ENCODE peak calls at places on chromosomes 6 and 20, in ten cellular contexts. I, D, R, S, P, Q, H, B, J and M are unnamed samples.

GRCh38 chr20:15523431-15523830 is 1049.8 kb downstream of the KIF16B start:
- DNase-seq in Q (no peak), B (no peak), J (no peak), P (no peak), R (no peak), I (no peak), S (no peak), D (no peak), H (no peak), M (no peak)

GRCh38 chr6:41040101-41040910 is 1.3 kb upstream of the UNC5CL start:
- DNase-seq in P (no peak), Q (no peak), I (no peak), R (peak), J (no peak), H (peak), B (no peak), S (no peak), D (peak), M (no peak)

GRCh38 chr20:35311409-35311808 is 19.2 kb upstream of the FAM83C start:
- DNase-seq in B (no peak), R (peak), D (no peak), H (no peak), Q (no peak), S (no peak), J (peak), I (no peak), P (no peak), M (no peak)

GRCh38 chr20:63268256-63268655 is 4.4 kb upstream of the ARFGAP1 start:
- DNase-seq in R (no peak), P (no peak), S (no peak), H (no peak), D (no peak), J (no peak), B (no peak), I (no peak), Q (no peak), M (no peak)

GRCh38 chr20:39271205-39271604 is 309.1 kb downstream of the DHX35 start:
- DNase-seq in I (no peak), B (no peak), P (no peak), H (no peak), Q (no peak), J (no peak), S (no peak), D (no peak), R (no peak), M (no peak)

GRCh38 chr6:130971504-130971903 is 91.5 kb downstream of the EPB41L2 start:
- DNase-seq in R (no peak), Q (no peak), I (no peak), P (no peak), D (no peak), B (no peak), S (no peak), J (no peak), H (no peak), M (no peak)

GRCh38 chr6:126302191-126302590 is 37.7 kb upstream of the CENPW start:
- DNase-seq in P (no peak), S (no peak), I (no peak), Q (no peak), H (no peak), D (no peak), B (no peak), J (no peak), R (peak), M (no peak)

GRCh38 chr6:89999995-90000825 is 105.9 kb downstream of the GJA10 start:
- DNase-seq in Q (no peak), I (no peak), J (no peak), D (no peak), R (no peak), B (no peak), S (no peak), H (no peak), P (no peak), M (no peak)

GRCh38 chr20:24670981-24671380 is 201.6 kb downstream of the SYNDIG1 start:
- DNase-seq in P (no peak), D (no peak), R (no peak), I (no peak), Q (no peak), J (no peak), B (no peak), H (no peak), S (no peak), M (no peak)

GRCh38 chr20:33443006-33443511 is 504 bp downstream of the SNTA1 start:
- DNase-seq in I (peak), S (peak), H (no peak), R (no peak), J (no peak), P (no peak), B (peak), Q (no peak), D (no peak), M (peak)

GRCh38 chr6:27617700-27618689 is 145.1 kb upstream of the ZNF184 start:
- DNase-seq in B (no peak), D (peak), S (no peak), P (peak), R (peak), I (peak), H (no peak), Q (no peak), J (peak), M (peak)

GRCh38 chr6:149915970-149916865 is 6.7 kb downstream of the RAET1G start:
- DNase-seq in Q (no peak), I (no peak), P (no peak), H (no peak), B (no peak), R (no peak), S (no peak), D (no peak), J (no peak), M (no peak)

GRCh38 chr20:50200482-50201104 is 10.0 kb downstream of the CEBPB start:
- DNase-seq in Q (no peak), D (no peak), S (no peak), H (no peak), J (no peak), I (no peak), B (no peak), P (no peak), R (no peak), M (no peak)

GRCh38 chr6:89509719-89510339 is 76.9 kb downstream of the ANKRD6 start:
- DNase-seq in S (no peak), P (no peak), Q (no peak), B (no peak), H (peak), I (peak), D (no peak), R (no peak), J (no peak), M (no peak)

GRCh38 chr20:56689318-56689717 is 60.2 kb downstream of the TFAP2C start:
- DNase-seq in Q (no peak), S (no peak), H (no peak), I (no peak), R (peak), B (no peak), J (peak), D (no peak), P (no peak), M (no peak)
- TF ChIP-seq CTCF in Q (no peak), S (no peak), H (no peak), I (no peak), R (peak), B (no peak), J (no peak), D (no peak), P (no peak), M (no peak)

GRCh38 chr6:57068066-57068465 is 21.6 kb downstream of the KIAA1586 start:
- DNase-seq in H (no peak), I (no peak), D (no peak), P (no peak), Q (no peak), B (no peak), S (no peak), J (no peak), R (no peak), M (no peak)

GRCh38 chr6:57063847-57064246 is 17.4 kb downstream of the KIAA1586 start:
- DNase-seq in J (no peak), P (no peak), S (no peak), R (no peak), B (no peak), D (no peak), H (no peak), I (no peak), Q (no peak), M (no peak)

GRCh38 chr6:57069920-57070331 is 20.1 kb upstream of the ZNF451 start:
- DNase-seq in I (no peak), J (no peak), H (no peak), B (no peak), Q (no peak), R (no peak), D (no peak), P (no peak), S (no peak), M (no peak)

GRCh38 chr6:57069228-57069627 is 20.8 kb upstream of the ZNF451 start:
- DNase-seq in S (no peak), R (no peak), J (no peak), Q (no peak), H (no peak), D (no peak), B (no peak), P (no peak), I (no peak), M (no peak)

GRCh38 chr6:57064809-57065208 is 18.3 kb downstream of the KIAA1586 start:
- DNase-seq in D (no peak), J (peak), I (no peak), P (no peak), B (no peak), H (no peak), R (no peak), Q (no peak), S (no peak), M (no peak)
- TF ChIP-seq CTCF in D (no peak), J (no peak), I (no peak), P (no peak), B (no peak), H (no peak), R (no peak), Q (no peak), S (no peak), M (no peak)

GRCh38 chr20:45965169-45966002 is 6.6 kb downstream of the ZNF335 start:
- DNase-seq in J (no peak), P (no peak), H (no peak), R (no peak), D (no peak), B (no peak), I (no peak), S (peak), Q (no peak), M (no peak)
- TF ChIP-seq CTCF in J (no peak), P (no peak), H (no peak), R (no peak), D (no peak), B (no peak), I (no peak), S (no peak), Q (no peak), M (no peak)

GRCh38 chr6:56541736-56542366 is 100.8 kb downstream of the DST start:
- DNase-seq in B (no peak), H (peak), J (no peak), D (no peak), S (no peak), Q (no peak), I (no peak), R (no peak), P (no peak), M (no peak)

GRCh38 chr6:56540232-56540631 is 102.5 kb downstream of the DST start:
- DNase-seq in H (no peak), Q (no peak), J (no peak), D (peak), P (no peak), S (no peak), I (no peak), R (no peak), B (no peak), M (no peak)

GRCh38 chr6:56539503-56540105 is 103.1 kb downstream of the DST start:
- DNase-seq in B (no peak), S (no peak), P (no peak), D (no peak), I (no peak), H (no peak), J (no peak), Q (no peak), R (no peak), M (no peak)

GRCh38 chr6:56540950-56541600 is 101.6 kb downstream of the DST start:
- DNase-seq in B (no peak), J (no peak), S (no peak), H (peak), P (no peak), R (peak), D (peak), I (no peak), Q (no peak), M (no peak)

DNA sequence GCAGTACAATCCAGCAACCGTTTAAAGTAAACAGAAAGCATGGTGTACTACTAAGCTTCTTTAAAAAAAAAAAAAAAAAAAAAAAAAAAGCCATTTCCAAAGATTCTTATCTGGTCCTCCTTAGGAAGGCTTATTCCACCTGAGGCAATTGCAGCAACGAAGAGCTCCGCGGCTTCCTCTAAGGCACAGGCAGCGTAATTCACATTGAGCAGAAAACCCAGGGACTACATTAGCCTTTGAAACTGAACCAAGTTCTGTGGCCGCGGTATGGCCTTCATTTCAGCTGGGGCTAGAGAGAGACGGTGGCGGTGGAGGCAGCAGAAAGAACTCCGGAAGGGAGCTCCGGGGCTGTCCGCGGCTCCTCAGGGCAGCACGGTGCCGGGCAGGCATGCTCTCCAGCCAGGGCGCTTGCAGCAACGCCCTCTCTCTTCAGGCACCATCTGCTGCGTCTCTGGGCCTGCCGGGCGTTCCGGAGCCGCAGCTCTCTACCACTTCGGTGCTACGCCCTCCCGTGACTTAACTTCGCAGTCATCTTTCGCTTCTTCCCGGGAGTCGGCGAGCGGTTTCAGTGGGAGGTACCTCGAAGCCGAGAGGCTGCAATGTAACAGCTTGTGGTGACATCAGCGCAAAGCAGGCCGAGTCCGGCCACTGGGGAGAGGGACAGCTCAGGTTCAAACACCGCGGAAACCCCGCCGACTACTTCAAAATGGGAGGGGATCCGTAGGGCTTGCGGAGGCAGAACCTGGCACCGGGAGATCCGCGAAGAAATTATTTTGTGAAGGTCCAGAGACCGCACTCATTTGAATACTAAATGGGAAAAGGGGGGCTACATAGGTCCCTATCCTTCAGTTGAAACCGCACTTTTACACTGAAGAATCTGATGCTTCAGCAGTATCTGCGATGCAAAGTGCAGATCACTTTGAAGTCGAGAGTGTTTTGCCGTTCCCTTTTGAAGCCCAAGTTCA is 100.0 kb downstream of the DST start:
- DNase-seq in Q (peak), H (peak), D (peak), P (peak), J (peak), S (peak), I (peak), R (peak), B (peak), M (peak)
- TF ChIP-seq CTCF in Q (no peak), H (peak), D (no peak), P (peak), J (peak), S (peak), I (peak), R (peak), B (peak), M (no peak)

DNA sequence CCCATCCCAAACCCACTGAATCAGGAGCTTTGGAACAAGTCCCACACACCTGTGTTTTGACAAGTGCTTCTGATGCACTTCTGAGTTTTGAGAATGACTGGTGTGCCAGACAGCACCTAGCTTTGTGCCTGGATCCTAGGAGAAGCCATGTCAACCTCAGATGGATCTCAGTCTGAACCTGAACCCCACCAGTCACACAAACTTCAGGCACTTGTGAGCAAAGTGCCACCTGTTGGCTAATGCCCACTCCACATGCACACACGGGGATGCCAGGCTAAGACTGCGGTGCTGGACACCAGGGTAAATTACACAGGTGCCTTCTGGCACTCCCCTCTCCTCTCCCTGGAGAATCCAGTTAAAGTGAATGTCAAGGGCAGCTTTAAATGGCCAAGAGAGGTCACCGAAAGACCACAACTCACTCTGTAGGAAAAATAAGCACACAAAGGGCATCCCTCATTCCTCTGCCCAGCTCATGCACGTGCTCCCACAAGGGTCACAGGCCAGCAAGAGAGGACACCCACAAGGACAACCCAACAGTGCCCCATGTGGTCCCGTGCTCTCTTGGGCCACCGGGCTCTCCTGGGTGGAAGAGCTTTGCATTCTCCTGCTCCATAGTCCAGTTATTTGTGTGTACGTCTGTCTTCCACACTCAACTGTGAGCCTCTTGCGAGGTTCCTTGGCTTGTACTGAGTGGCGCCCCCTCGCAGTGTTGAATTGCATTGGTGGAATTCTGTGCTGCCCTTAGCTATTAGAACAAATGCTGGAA is 45.6 kb downstream of the TAF8 start:
- DNase-seq in S (no peak), I (peak), Q (no peak), B (no peak), R (no peak), P (no peak), J (no peak), D (no peak), H (peak), M (peak)
- TF ChIP-seq CTCF in S (no peak), I (peak), Q (no peak), B (no peak), R (no peak), P (no peak), J (peak), D (peak), H (peak), M (no peak)